ENCODE peak calls at places on chromosomes 13 and 19, in eight cellular contexts. M is stimulated activated CD4-positive, alpha-beta T cell treated with anti-CD3 and anti-CD28 coated beads, Interleukin-2, amount 100 ng/mL, for 48 hours; Z is GM03348; V is posterior cingulate gyrus; P is cardiac muscle cell; R is ecto neural progenitor cell; N is spleen; I is coronary artery. L is an unnamed sample.

GRCh38 chr19:1901940-1902404 is 3.2 kb upstream of the ADAT3 start:
- DNase-seq in M (no peak), V (no peak), R (no peak), P (no peak), I (no peak), N (no peak), Z (no peak), L (no peak)

GRCh38 chr13:111484129-111484925 is 163.9 kb downstream of the TEX29 start:
- DNase-seq in N (no peak), V (no peak), M (no peak), P (no peak), Z (no peak), R (no peak), I (no peak), L (no peak)

GRCh38 chr19:11373885-11374448 is 499 bp upstream of the SWSAP1 start:
- DNase-seq in P (no peak), M (no peak), Z (no peak), V (no peak), I (no peak), R (no peak), N (no peak), L (no peak)

GRCh38 chr13:112699318-112699918 is 9.6 kb downstream of the ATP11A start:
- DNase-seq in M (no peak), P (no peak), V (no peak), R (no peak), N (peak), Z (no peak), I (peak), L (no peak)

GRCh38 chr13:98476106-98476505 is 100.8 kb downstream of the STK24 start:
- DNase-seq in V (no peak), I (no peak), R (no peak), Z (no peak), N (no peak), M (peak), P (peak), L (peak)

GRCh38 chr13:23570931-23571330 is 719 bp downstream of the TNFRSF19 start:
- DNase-seq in I (no peak), N (no peak), V (no peak), P (peak), M (no peak), Z (no peak), R (no peak), L (no peak)

GRCh38 chr13:76440568-76440967 is 445.6 kb downstream of the KCTD12 start:
- DNase-seq in R (no peak), P (no peak), Z (no peak), M (no peak), I (no peak), N (no peak), V (no peak), L (peak)

GRCh38 chr19:35695895-35696422 is 8.4 kb upstream of the ZBTB32 start:
- DNase-seq in P (no peak), I (no peak), V (no peak), Z (no peak), R (no peak), M (no peak), N (no peak), L (no peak)

GRCh38 chr13:44416297-44416696 is 42.7 kb downstream of the SERP2 start:
- DNase-seq in M (no peak), R (no peak), I (no peak), N (peak), Z (no peak), P (no peak), V (no peak), L (no peak)

GRCh38 chr13:110316196-110316595 is 9.1 kb downstream of the COL4A2 start:
- DNase-seq in N (no peak), I (peak), R (no peak), P (no peak), Z (no peak), M (no peak), V (no peak), L (no peak)

GRCh38 chr19:30091856-30092255 is 149.8 kb downstream of the URI1 start:
- DNase-seq in M (no peak), N (peak), R (no peak), V (no peak), Z (no peak), I (no peak), P (no peak), L (no peak)

GRCh38 chr19:30375651-30376050 is 3.5 kb downstream of the ZNF536 start:
- DNase-seq in I (no peak), V (no peak), P (no peak), R (no peak), N (no peak), M (no peak), Z (no peak), L (no peak)

GRCh38 chr19:42028304-42029216 is 34.5 kb upstream of the ATP1A3 start:
- DNase-seq in R (peak), Z (no peak), V (no peak), N (no peak), I (no peak), P (no peak), M (peak), L (no peak)

GRCh38 chr19:41898235-41898634 is 15.3 kb downstream of the ARHGEF1 start:
- DNase-seq in I (no peak), M (no peak), V (no peak), P (no peak), N (no peak), R (no peak), Z (no peak), L (no peak)

GRCh38 chr13:83515267-83515666 is 367.0 kb downstream of the SLITRK1 start:
- DNase-seq in Z (peak), M (no peak), V (no peak), P (peak), I (no peak), N (no peak), R (no peak), L (no peak)

GRCh38 chr19:45881909-45882528 is 3.9 kb downstream of the IRF2BP1 start:
- DNase-seq in M (no peak), N (no peak), R (no peak), Z (no peak), V (no peak), I (no peak), P (no peak), L (no peak)

GRCh38 chr19:38849746-38850230 is at the start of gene HNRNPL:
- DNase-seq in N (peak), P (no peak), M (peak), Z (peak), V (peak), I (no peak), R (no peak), L (peak)

GRCh38 chr19:39563408-39563807 is 23.4 kb upstream of the EID2 start:
- DNase-seq in P (peak), M (no peak), N (no peak), V (no peak), Z (no peak), I (no peak), R (no peak), L (no peak)

GRCh38 chr19:36489920-36490415 is 607 bp upstream of the ZNF566 start:
- DNase-seq in N (peak), I (peak), Z (peak), V (peak), P (peak), M (peak), R (no peak), L (peak)

GRCh38 chr13:48251616-48252081 is 18.6 kb downstream of the ITM2B start:
- DNase-seq in I (no peak), N (no peak), M (no peak), Z (peak), R (no peak), V (no peak), P (peak), L (no peak)

GRCh38 chr19:9936151-9937000 is at the start of gene OLFM2:
- DNase-seq in N (no peak), I (no peak), M (no peak), R (peak), P (no peak), V (peak), Z (no peak), L (no peak)

GRCh38 chr13:24540236-24541126 is 27.9 kb upstream of the PARP4 start:
- DNase-seq in V (no peak), I (no peak), R (peak), M (no peak), P (peak), N (peak), Z (peak), L (no peak)

GRCh38 chr13:59442946-59443345 is 720.8 kb downstream of the DIAPH3 start:
- DNase-seq in N (no peak), P (peak), V (no peak), Z (no peak), M (no peak), I (no peak), R (no peak), L (no peak)

GRCh38 chr13:66154354-66154753 is 1075.8 kb downstream of the PCDH9 start:
- DNase-seq in Z (no peak), N (no peak), V (no peak), M (no peak), I (no peak), R (no peak), P (no peak), L (no peak)

GRCh38 chr19:14476663-14477401 is 1.7 kb upstream of the PTGER1 start:
- DNase-seq in R (no peak), N (no peak), I (no peak), P (peak), V (no peak), Z (peak), M (no peak), L (no peak)

GRCh38 chr19:48644839-48645651 is 942 bp downstream of the CA11 start:
- DNase-seq in N (peak), R (peak), V (peak), M (peak), I (peak), P (peak), Z (peak), L (no peak)

GRCh38 chr13:33763021-33763420 is 54.9 kb upstream of the RFC3 start:
- DNase-seq in N (no peak), M (no peak), R (no peak), V (no peak), Z (peak), I (no peak), P (peak), L (no peak)

GRCh38 chr13:99605417-99606321 is 104.4 kb downstream of the TM9SF2 start:
- DNase-seq in I (no peak), N (peak), P (peak), M (peak), Z (peak), V (peak), R (peak), L (peak)

GRCh38 chr19:2476451-2477140 is 669 bp downstream of the GADD45B start:
- DNase-seq in M (peak), V (peak), Z (peak), R (peak), N (peak), I (peak), P (peak), L (no peak)

L was measured in GM19239.